ENCODE peak calls at places on chromosomes 16 and 17, in six cellular contexts. O, T, R, M, B and W are unnamed samples.
A peak's percentile ranks its signal among the peaks of the same experiment; 100 is the strongest.

GRCh38 chr17:10200016-10200415 is 1.6 kb upstream of the GAS7 start:
- DNase-seq in O (no peak), B (no peak), M (no peak), T (no peak), R (no peak), W (no peak)

GRCh38 chr16:49835116-49835880 is 20.6 kb downstream of the ZNF423 start:
- DNase-seq in B (no peak), T (no peak), M (no peak), O (no peak), R (no peak), W (no peak)

GRCh38 chr16:6165330-6165984 is 1067.9 kb upstream of the EEF2KMT start:
- DNase-seq in M (no peak), T (no peak), B (no peak), O (no peak), R (peak; percentile 6), W (no peak)

GRCh38 chr17:12627177-12627629 is 38.5 kb upstream of the MYOCD start:
- DNase-seq in O (no peak), R (no peak), B (no peak), T (no peak), M (peak; percentile 45), W (peak; percentile 6)

GRCh38 chr17:27473748-27474609 is 17.7 kb downstream of the KSR1 start:
- DNase-seq in M (peak; percentile 91), T (no peak), B (no peak), O (no peak), R (peak; percentile 93), W (no peak)

GRCh38 chr16:7731121-7731520 is 398.5 kb downstream of the RBFOX1 start:
- DNase-seq in R (no peak), T (no peak), O (no peak), B (no peak), M (no peak), W (no peak)

GRCh38 chr17:39001703-39002637 is 34.8 kb upstream of the FBXO47 start:
- DNase-seq in R (peak; percentile 82), O (no peak), T (no peak), M (peak; percentile 48), B (peak; percentile 96), W (peak; percentile 26)

GRCh38 chr17:75777243-75777922 is 7.2 kb upstream of the UNK start:
- DNase-seq in R (no peak), T (no peak), M (no peak), B (no peak), O (no peak), W (no peak)

GRCh38 chr16:52051773-52052172 is 495.2 kb downstream of the TOX3 start:
- DNase-seq in O (no peak), M (no peak), R (no peak), B (no peak), T (no peak), W (no peak)

GRCh38 chr16:2339521-2340484 is 725 bp downstream of the ABCA3 start:
- DNase-seq in T (peak; percentile 46), M (peak; percentile 58), O (peak; percentile 73), R (peak; percentile 59), B (peak; percentile 89), W (peak; percentile 44)

GRCh38 chr17:10772425-10773380 is 31.2 kb downstream of the TMEM238L start:
- DNase-seq in B (peak; percentile 83), R (peak; percentile 67), T (no peak), O (peak; percentile 66), M (peak; percentile 90), W (peak; percentile 19)

GRCh38 chr16:57372372-57373116 is at the start of gene CX3CL1:
- DNase-seq in T (no peak), O (peak; percentile 74), B (peak; percentile 89), M (peak; percentile 40), R (no peak), W (no peak)

GRCh38 chr17:68456529-68457167 is 648 bp downstream of the WIPI1 start:
- DNase-seq in O (peak; percentile 79), M (peak; percentile 70), B (peak; percentile 95), R (peak; percentile 48), T (no peak), W (peak; percentile 82)

GRCh38 chr16:54253118-54253517 is 33.5 kb downstream of the IRX3 start:
- DNase-seq in T (no peak), R (peak; percentile 37), O (no peak), B (peak; percentile 67), M (no peak), W (no peak)

GRCh38 chr16:68088130-68088972 is 3.2 kb downstream of the NFATC3 start:
- DNase-seq in M (no peak), B (no peak), R (peak; percentile 23), T (no peak), O (no peak), W (no peak)

GRCh38 chr17:62968445-62968923 is 2.4 kb downstream of the TANC2 start:
- DNase-seq in B (no peak), O (no peak), M (peak; percentile 37), T (peak; percentile 37), R (peak; percentile 86), W (peak; percentile 93)

DNA sequence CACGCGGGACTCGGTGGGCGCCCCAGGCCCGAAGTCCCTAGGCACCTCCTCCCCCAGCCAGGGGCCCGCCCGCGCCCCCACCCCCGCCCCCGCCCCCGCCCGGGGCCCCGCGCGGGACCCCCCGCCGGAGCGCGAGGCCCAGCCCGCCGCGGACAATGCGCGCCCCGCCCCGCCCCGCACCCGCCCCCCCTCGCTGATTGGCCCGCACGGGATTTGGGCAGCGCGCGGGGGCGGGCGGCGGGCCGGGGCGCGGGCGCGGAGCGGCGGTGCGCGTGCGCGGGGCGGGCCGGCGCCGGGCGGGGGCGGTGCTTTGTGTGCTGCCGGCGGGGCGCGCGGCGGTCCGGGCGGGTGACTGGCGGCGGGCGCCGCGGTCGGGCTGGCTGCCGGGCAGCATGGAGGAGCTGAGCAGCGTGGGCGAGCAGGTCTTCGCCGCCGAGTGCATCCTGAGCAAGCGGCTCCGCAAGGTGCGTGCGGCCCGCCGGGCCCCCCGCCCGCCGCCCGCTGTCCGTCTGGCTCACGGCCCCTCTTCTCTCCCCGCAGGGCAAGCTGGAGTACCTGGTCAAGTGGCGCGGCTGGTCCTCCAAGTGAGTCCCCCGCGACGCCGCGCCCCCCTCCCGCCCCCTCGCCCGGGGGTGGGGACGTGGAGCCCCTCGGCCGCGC is at the start of gene CBX2:
- DNase-seq in B (peak; percentile 94), O (peak; percentile 87), T (peak; percentile 93), R (peak; percentile 80), M (peak; percentile 77), W (peak; percentile 85)
- TF ChIP-seq POLR2A in B (no peak), O (no peak), T (no peak), R (peak; percentile 65), M (no peak), W (peak; percentile 93)

DNA sequence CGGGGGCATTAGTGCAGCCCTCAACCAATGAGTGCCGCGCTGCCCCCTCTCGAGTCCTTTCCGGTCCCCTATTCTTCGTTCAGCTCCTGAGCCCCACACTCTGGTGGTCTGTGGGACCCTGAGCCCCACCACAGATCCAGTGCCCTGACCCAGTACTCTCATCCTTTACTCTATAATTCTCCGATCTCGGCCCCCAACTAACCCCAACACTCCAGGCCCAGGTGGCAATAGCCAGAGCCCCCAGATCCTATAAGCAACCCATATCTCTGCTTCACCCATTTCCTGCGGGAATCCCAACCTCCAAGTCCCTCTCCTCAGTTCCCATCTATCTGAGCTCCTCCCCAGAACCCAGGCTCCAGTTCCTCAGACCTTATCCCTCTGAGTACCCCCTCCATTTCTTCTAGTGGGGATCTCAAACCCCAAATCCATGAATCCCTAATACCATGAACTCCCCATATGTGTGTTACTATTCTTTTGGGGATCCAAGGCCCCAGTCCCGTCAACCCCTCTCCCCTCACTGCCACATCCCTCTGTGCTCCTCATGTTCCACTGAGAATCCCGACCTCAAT is 1.0 kb upstream of the TBC1D10B start:
- DNase-seq in R (no peak), M (no peak), B (no peak), O (no peak), T (no peak), W (no peak)
- TF ChIP-seq POLR2A in R (peak; percentile 34), M (no peak), B (no peak), O (peak; percentile 47), T (peak; percentile 63), W (no peak)

GRCh38 chr17:66233023-66233753 is 4.0 kb upstream of the APOH start:
- DNase-seq in T (no peak), B (no peak), M (no peak), O (no peak), R (no peak), W (no peak)

GRCh38 chr17:66229783-66230538 is 746 bp upstream of the APOH start:
- DNase-seq in M (no peak), T (no peak), B (no peak), R (no peak), O (no peak), W (no peak)

GRCh38 chr17:66227212-66228045 is 1.8 kb downstream of the APOH start:
- DNase-seq in B (no peak), T (no peak), M (no peak), R (no peak), O (no peak), W (no peak)

GRCh38 chr17:66230918-66231543 is 1.8 kb upstream of the APOH start:
- DNase-seq in R (peak; percentile 21), B (no peak), O (no peak), T (no peak), M (no peak), W (no peak)

GRCh38 chr17:66228887-66229782 is at the start of gene APOH:
- DNase-seq in R (no peak), M (no peak), B (no peak), T (no peak), O (no peak), W (no peak)
- TF ChIP-seq POLR2A in R (no peak), M (no peak), B (no peak), T (no peak), O (no peak), W (no peak)

GRCh38 chr17:14205992-14206461 is 30.6 kb downstream of the CDRT15 start:
- DNase-seq in T (no peak), B (peak; percentile 89), R (no peak), O (peak; percentile 85), M (peak; percentile 94), W (no peak)
- TF ChIP-seq POLR2A in T (no peak), B (no peak), R (no peak), O (no peak), M (no peak), W (no peak)

GRCh38 chr17:78365561-78366108 is 5.8 kb upstream of the SOCS3 start:
- DNase-seq in B (no peak), T (no peak), M (no peak), R (no peak), O (no peak), W (no peak)

GRCh38 chr17:78368348-78368747 is 8.5 kb upstream of the SOCS3 start:
- DNase-seq in B (no peak), R (no peak), T (no peak), O (no peak), M (no peak), W (no peak)

GRCh38 chr17:78364436-78365281 is 4.8 kb upstream of the SOCS3 start:
- DNase-seq in B (no peak), T (no peak), O (no peak), R (peak; percentile 72), M (no peak), W (no peak)

GRCh38 chr17:78367193-78367592 is 7.3 kb upstream of the SOCS3 start:
- DNase-seq in B (no peak), T (no peak), M (no peak), R (no peak), O (no peak), W (no peak)

GRCh38 chr17:78366109-78366848 is 6.4 kb upstream of the SOCS3 start:
- DNase-seq in T (no peak), O (no peak), M (no peak), R (no peak), B (no peak), W (no peak)
- TF ChIP-seq POLR2A in T (no peak), O (no peak), M (no peak), R (no peak), B (no peak), W (no peak)